ENCODE peak calls at places on chromosomes 3 and 15, in five cellular contexts. I is AG04450, B is cardiac fibroblast, N is GM06990, M is body of pancreas. W is an unnamed sample.
A peak's percentile ranks its signal among the peaks of the same experiment; 100 is the strongest.

GRCh38 chr3:3209714-3210113 is 30.2 kb upstream of the CRBN start:
- DNase-seq in N (no peak), I (no peak), M (no peak), B (no peak), W (no peak)

GRCh38 chr15:31392761-31393401 is 66.2 kb downstream of the KLF13 start:
- DNase-seq in B (peak; percentile 34), N (peak; percentile 34), M (peak; percentile 60), I (no peak), W (no peak)

GRCh38 chr15:45587861-45588170 is 637 bp downstream of the BLOC1S6 start:
- DNase-seq in B (no peak), I (no peak), N (no peak), M (no peak), W (no peak)

GRCh38 chr3:48215876-48216275 is 7.4 kb upstream of the CAMP start:
- DNase-seq in B (peak; percentile 71), M (peak; percentile 20), N (no peak), I (no peak), W (no peak)

GRCh38 chr3:56864090-56864489 is 62.3 kb upstream of the ARHGEF3 start:
- DNase-seq in B (no peak), I (no peak), N (peak; percentile 53), M (no peak), W (peak; percentile 60)

GRCh38 chr3:47009225-47010049 is 30.0 kb downstream of the NBEAL2 start:
- DNase-seq in N (peak; percentile 86), M (peak; percentile 90), I (peak; percentile 80), B (peak; percentile 97), W (peak; percentile 88)

GRCh38 chr3:84547971-84548970 is 410.5 kb upstream of the CADM2 start:
- DNase-seq in I (no peak), M (peak; percentile 65), N (no peak), B (peak; percentile 9), W (peak; percentile 23)

GRCh38 chr3:58082047-58082446 is 73.8 kb downstream of the FLNB start:
- DNase-seq in I (peak; percentile 53), B (peak; percentile 64), N (no peak), M (no peak), W (no peak)

GRCh38 chr3:64353256-64353655 is 128.0 kb upstream of the PRICKLE2 start:
- DNase-seq in M (no peak), I (peak; percentile 29), N (no peak), B (peak; percentile 45), W (no peak)

GRCh38 chr15:99454941-99455795 is 110.6 kb upstream of the MEF2A start:
- DNase-seq in N (no peak), I (peak; percentile 92), B (peak; percentile 98), M (peak; percentile 81), W (no peak)

GRCh38 chr3:162546910-162547309 is 1050.3 kb downstream of the OTOL1 start:
- DNase-seq in N (no peak), I (no peak), M (no peak), B (no peak), W (no peak)

GRCh38 chr15:98548172-98548971 is 100.0 kb upstream of the IGF1R start:
- DNase-seq in I (peak; percentile 20), B (peak; percentile 75), M (peak; percentile 69), N (no peak), W (no peak)

GRCh38 chr3:184746131-184747120 is 34.6 kb upstream of the MAGEF1 start:
- DNase-seq in B (no peak), N (no peak), M (no peak), I (no peak), W (no peak)

GRCh38 chr3:129559565-129560079 is 16.6 kb downstream of the H1-8 start:
- DNase-seq in N (no peak), I (no peak), B (no peak), M (no peak), W (no peak)

GRCh38 chr3:129561619-129562248 is 18.8 kb downstream of the H1-8 start:
- DNase-seq in N (no peak), I (no peak), M (no peak), B (no peak), W (no peak)

GRCh38 chr3:129560269-129560787 is 17.4 kb downstream of the H1-8 start:
- DNase-seq in I (peak; percentile 26), M (no peak), B (peak; percentile 86), N (no peak), W (no peak)

GRCh38 chr3:129562803-129563202 is 19.8 kb downstream of the H1-8 start:
- DNase-seq in N (no peak), M (no peak), B (no peak), I (no peak), W (no peak)

DNA sequence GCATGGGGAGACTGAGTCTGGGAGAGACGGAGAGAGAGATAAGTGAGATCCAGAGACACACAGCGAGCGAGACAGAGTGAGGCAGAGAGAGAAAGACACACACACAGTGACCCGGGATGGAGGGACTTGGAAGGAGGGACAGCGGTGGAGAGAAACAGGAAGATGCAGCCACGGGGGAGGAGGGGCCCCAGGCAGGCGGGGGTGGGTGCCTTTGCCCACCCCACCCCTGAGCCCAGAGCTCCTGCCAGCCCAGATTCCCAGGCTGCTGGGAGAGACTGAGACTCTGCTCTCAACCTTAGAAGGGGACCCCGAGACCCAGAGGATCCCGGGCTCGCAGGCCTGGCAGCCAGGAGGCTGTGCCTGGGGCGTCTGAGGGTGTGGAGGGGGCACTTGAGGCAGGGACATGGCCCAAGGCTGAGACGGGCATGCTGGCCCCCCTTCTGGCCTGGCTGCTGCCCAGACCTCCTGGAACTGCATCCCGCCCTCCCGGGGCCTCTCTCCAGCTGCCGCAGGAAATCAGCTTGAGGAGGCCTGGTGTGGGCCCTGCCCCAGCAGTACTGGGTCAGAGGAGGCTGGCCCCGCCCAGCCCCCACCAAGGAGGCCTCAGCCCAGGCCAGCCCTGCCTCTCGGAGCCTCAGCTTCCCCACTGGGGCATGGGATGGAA is 18.1 kb downstream of the H1-8 start:
- DNase-seq in B (peak; percentile 95), I (peak; percentile 36), M (peak; percentile 53), N (no peak), W (no peak)
- H3K4me3 ChIP-seq in B (no peak overlapping the region), I (peak overlapping the region; percentile 39), M (no peak overlapping the region), N (no peak overlapping the region), W (no peak overlapping the region)

GRCh38 chr3:31532587-31533168 is at the start of gene STT3B:
- DNase-seq in B (peak; percentile 88), N (peak; percentile 92), I (peak; percentile 55), M (peak; percentile 80), W (peak; percentile 93)

GRCh38 chr3:31531465-31531991 is 1.2 kb upstream of the STT3B start:
- DNase-seq in M (no peak), N (no peak), B (peak; percentile 25), I (no peak), W (peak; percentile 32)

GRCh38 chr3:31531992-31532586 is 636 bp upstream of the STT3B start:
- DNase-seq in N (peak; percentile 98), B (peak; percentile 99), M (peak; percentile 99), I (peak; percentile 98), W (peak; percentile 100)

GRCh38 chr3:31534036-31534435 is 1.3 kb downstream of the STT3B start:
- DNase-seq in B (peak; percentile 12), M (no peak), I (no peak), N (no peak), W (peak; percentile 47)

GRCh38 chr3:31533169-31533870 is 595 bp downstream of the STT3B start:
- DNase-seq in M (peak; percentile 53), N (peak; percentile 71), B (peak; percentile 31), I (no peak), W (peak; percentile 67)
- TF ChIP-seq CTCF in M (peak; percentile 14), N (no peak), B (no peak), I (peak; percentile 21), W (peak; percentile 2)

GRCh38 chr3:13234664-13235063 is 161.4 kb upstream of the IQSEC1 start:
- DNase-seq in M (no peak), N (no peak), B (no peak), I (no peak), W (no peak)
- H3K4me3 ChIP-seq in M (no peak overlapping the region), N (no peak overlapping the region), B (no peak overlapping the region), I (no peak overlapping the region), W (no peak overlapping the region)

GRCh38 chr15:67164811-67165652 is 89.4 kb downstream of the AAGAB start:
- DNase-seq in I (no peak), M (no peak), B (peak; percentile 75), N (no peak), W (no peak)
- TF ChIP-seq CTCF in I (no peak), M (no peak), B (peak; percentile 18), N (no peak), W (no peak)

GRCh38 chr3:23740517-23741402 is 65.0 kb upstream of the UBE2E1 start:
- DNase-seq in M (peak; percentile 42), B (peak; percentile 43), I (no peak), N (peak; percentile 47), W (peak; percentile 59)
- H3K4me3 ChIP-seq in M (no peak overlapping the region), B (no peak overlapping the region), I (no peak overlapping the region), N (no peak overlapping the region), W (no peak overlapping the region)

GRCh38 chr3:62872318-62872717 is 2.9 kb downstream of the CADPS start:
- DNase-seq in I (no peak), M (no peak), N (no peak), B (no peak), W (no peak)

GRCh38 chr3:62874398-62875102 is 666 bp downstream of the CADPS start:
- DNase-seq in B (no peak), I (no peak), M (no peak), N (no peak), W (no peak)

GRCh38 chr3:62875103-62876002 is at the start of gene CADPS:
- DNase-seq in B (no peak), M (peak; percentile 30), N (peak; percentile 3), I (no peak), W (no peak)

GRCh38 chr3:62876064-62876463 is 848 bp upstream of the CADPS start:
- DNase-seq in M (peak; percentile 63), B (peak; percentile 40), N (no peak), I (peak; percentile 2), W (peak; percentile 19)

DNA sequence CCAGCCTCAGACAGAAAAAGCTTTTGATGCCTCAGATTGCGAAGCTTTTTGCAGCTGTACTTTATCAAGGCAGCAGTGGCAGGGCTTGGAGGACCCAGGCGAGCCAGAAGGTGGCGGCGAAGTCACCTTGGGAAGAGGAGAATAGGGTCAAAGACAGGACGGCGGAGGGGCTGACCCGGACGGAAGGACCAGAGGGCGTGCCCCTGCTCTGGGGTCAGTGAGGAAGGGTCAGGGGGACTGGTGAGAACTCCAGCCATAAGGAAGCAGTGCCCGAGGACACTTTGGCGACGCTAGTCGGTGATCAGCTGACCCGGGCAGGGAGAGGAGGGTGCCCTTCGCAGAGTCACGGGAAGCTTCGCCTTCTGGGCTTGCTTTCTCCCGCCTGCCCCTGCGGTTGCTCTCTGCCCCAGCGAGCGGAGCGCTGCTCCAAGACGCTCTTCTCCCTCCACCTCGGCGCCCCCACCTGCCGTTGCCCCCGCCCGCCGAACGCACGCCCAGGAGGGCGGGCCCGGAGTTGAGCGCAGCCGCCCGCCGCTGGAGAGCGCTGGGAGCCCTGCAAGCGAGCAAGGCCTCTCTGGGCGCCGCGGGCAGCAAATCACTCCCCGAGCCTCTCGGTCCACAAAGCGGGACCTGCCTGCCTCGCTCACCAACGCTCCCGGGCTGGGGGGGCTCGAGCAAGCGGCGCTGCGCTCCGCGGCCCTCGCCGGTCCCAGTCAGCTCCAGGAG is 1.4 kb downstream of the CADPS start:
- DNase-seq in B (no peak), M (peak; percentile 57), N (peak; percentile 12), I (no peak), W (peak; percentile 9)
- TF ChIP-seq CTCF in B (no peak), M (peak; percentile 46), N (peak; percentile 32), I (no peak), W (peak; percentile 6)

W was measured in GM12865.